ENCODE peak calls at places on chromosomes 5 and 9, in six cellular contexts. A, H, W, D, I and L are unnamed samples.

GRCh38 chr5:133846478-133847226 is 121.8 kb downstream of the C5orf15 start:
- DNase-seq in A (no peak), H (no peak), W (no peak), D (no peak), I (no peak), L (no peak)

GRCh38 chr5:38465045-38465444 is 91.4 kb downstream of the LIFR start:
- DNase-seq in A (no peak), H (peak; percentile 82), W (peak; percentile 44), D (no peak), I (no peak), L (no peak)

GRCh38 chr5:30736642-30737041 is 456.8 kb upstream of the CDH6 start:
- DNase-seq in A (no peak), H (no peak), W (peak; percentile 47), D (no peak), I (no peak), L (no peak)

GRCh38 chr5:174364676-174365075 is 319.2 kb downstream of the NSG2 start:
- DNase-seq in A (no peak), H (no peak), W (no peak), D (no peak), I (no peak), L (peak; percentile 33)

GRCh38 chr5:149024477-149024876 is 38.4 kb downstream of the SH3TC2 start:
- DNase-seq in A (no peak), H (peak; percentile 78), W (peak; percentile 77), D (no peak), I (no peak), L (no peak)

GRCh38 chr5:54844905-54845566 is 140.4 kb downstream of the ESM1 start:
- DNase-seq in A (no peak), H (peak; percentile 39), W (peak; percentile 79), D (no peak), I (no peak), L (no peak)

GRCh38 chr9:35510745-35511428 is 21.0 kb downstream of the RUSC2 start:
- DNase-seq in A (no peak), H (peak; percentile 92), W (peak; percentile 96), D (no peak), I (peak; percentile 93), L (no peak)

GRCh38 chr5:61881821-61882220 is 424.2 kb upstream of the KIF2A start:
- DNase-seq in A (no peak), H (no peak), W (peak; percentile 3), D (no peak), I (no peak), L (no peak)

GRCh38 chr5:94499806-94500205 is 118.6 kb downstream of the KIAA0825 start:
- DNase-seq in A (no peak), H (no peak), W (no peak), D (no peak), I (no peak), L (no peak)

GRCh38 chr5:77492653-77493000 is 511 bp upstream of the WDR41 start:
- DNase-seq in A (no peak), H (no peak), W (no peak), D (no peak), I (no peak), L (no peak)

GRCh38 chr5:38847549-38848341 is 1.9 kb downstream of the OSMR start:
- DNase-seq in A (no peak), H (no peak), W (peak; percentile 32), D (no peak), I (no peak), L (no peak)

GRCh38 chr5:96868603-96869371 is 7.5 kb upstream of the ERAP2 start:
- DNase-seq in A (no peak), H (peak; percentile 51), W (peak; percentile 82), D (peak; percentile 36), I (peak; percentile 36), L (no peak)

GRCh38 chr9:78074385-78075291 is 43.0 kb upstream of the GNAQ start:
- DNase-seq in A (no peak), H (no peak), W (no peak), D (no peak), I (no peak), L (no peak)

GRCh38 chr9:113588936-113589335 is 125.4 kb downstream of the RGS3 start:
- DNase-seq in A (no peak), H (no peak), W (no peak), D (no peak), I (no peak), L (no peak)

GRCh38 chr5:73853091-73853490 is 227.1 kb downstream of the ARHGEF28 start:
- DNase-seq in A (no peak), H (peak; percentile 78), W (peak; percentile 73), D (no peak), I (no peak), L (peak; percentile 57)

GRCh38 chr5:170105643-170106611 is at the start of gene FOXI1:
- DNase-seq in A (no peak), H (no peak), W (no peak), D (no peak), I (no peak), L (no peak)

GRCh38 chr5:57447656-57448055 is 35.0 kb downstream of the ACTBL2 start:
- DNase-seq in A (no peak), H (no peak), W (peak; percentile 76), D (no peak), I (no peak), L (no peak)

GRCh38 chr5:42800748-42801330 is 10.9 kb downstream of the SELENOP start:
- DNase-seq in A (no peak), H (no peak), W (no peak), D (no peak), I (no peak), L (no peak)